ENCODE peak calls at places on chromosomes 12 and 14, in six cellular contexts. K is spleen; P is breast epithelium; C is CD8-positive, alpha-beta T cell; E is cardiac muscle cell; G is astrocyte. T is an unnamed sample.
A peak's percentile ranks its signal among the peaks of the same experiment; 100 is the strongest.

GRCh38 chr14:20440882-20441281 is 4.9 kb upstream of the KLHL33 start:
- DNase-seq in K (no peak), P (no peak), C (peak; percentile 10), E (no peak), G (no peak), T (no peak)

GRCh38 chr14:22971152-22971551 is 11.2 kb downstream of the AJUBA start:
- DNase-seq in K (no peak), P (no peak), C (no peak), E (no peak), G (no peak), T (no peak)

GRCh38 chr12:67451206-67451605 is 182.0 kb downstream of the CAND1 start:
- DNase-seq in K (no peak), P (no peak), C (no peak), E (no peak), G (no peak), T (no peak)

GRCh38 chr12:80053048-80053790 is 46.1 kb upstream of the OTOGL start:
- DNase-seq in K (no peak), P (no peak), C (no peak), E (no peak), G (peak; percentile 96), T (no peak)

GRCh38 chr14:68181395-68182326 is 362.1 kb downstream of the RAD51B start:
- DNase-seq in K (no peak), P (no peak), C (no peak), E (no peak), G (peak; percentile 56), T (no peak)

GRCh38 chr12:11631288-11631687 is 18.2 kb upstream of the ETV6 start:
- DNase-seq in K (no peak), P (no peak), C (no peak), E (no peak), G (no peak), T (no peak)

GRCh38 chr12:50213439-50213838 is 46.3 kb upstream of the CERS5 start:
- DNase-seq in K (no peak), P (no peak), C (no peak), E (no peak), G (no peak), T (no peak)

GRCh38 chr12:73486256-73486655 is 1051.4 kb upstream of the ATXN7L3B start:
- DNase-seq in K (no peak), P (no peak), C (no peak), E (no peak), G (no peak), T (no peak)

GRCh38 chr12:105492591-105492990 is 162.1 kb downstream of the C12orf75 start:
- DNase-seq in K (no peak), P (no peak), C (no peak), E (no peak), G (peak; percentile 96), T (no peak)

GRCh38 chr12:107477018-107477417 is 208.6 kb upstream of the PWP1 start:
- DNase-seq in K (no peak), P (no peak), C (no peak), E (no peak), G (no peak), T (no peak)

GRCh38 chr14:105737504-105738246 is 211.3 kb downstream of the TMEM121 start:
- DNase-seq in K (peak; percentile 59), P (no peak), C (no peak), E (no peak), G (no peak), T (peak; percentile 49)

GRCh38 chr14:89164168-89165074 is 252.6 kb downstream of the FOXN3 start:
- DNase-seq in K (no peak), P (no peak), C (no peak), E (no peak), G (no peak), T (no peak)

GRCh38 chr12:67594888-67595287 is 53.7 kb upstream of the DYRK2 start:
- DNase-seq in K (no peak), P (no peak), C (no peak), E (no peak), G (no peak), T (no peak)

GRCh38 chr14:65301862-65302539 is 110.5 kb upstream of the FUT8 start:
- DNase-seq in K (no peak), P (no peak), C (no peak), E (no peak), G (no peak), T (no peak)

GRCh38 chr12:42039146-42039545 is 105.5 kb downstream of the GXYLT1 start:
- DNase-seq in K (no peak), P (no peak), C (no peak), E (no peak), G (peak; percentile 93), T (no peak)

GRCh38 chr14:51258788-51259187 is 18.7 kb downstream of the TMX1 start:
- DNase-seq in K (no peak), P (no peak), C (no peak), E (no peak), G (no peak), T (no peak)

GRCh38 chr12:93442411-93443340 is 929 bp upstream of the UBE2N start:
- DNase-seq in K (no peak), P (no peak), C (no peak), E (peak; percentile 12), G (no peak), T (no peak)

GRCh38 chr14:72603639-72604038 is 290.3 kb downstream of the DPF3 start:
- DNase-seq in K (no peak), P (no peak), C (no peak), E (no peak), G (peak; percentile 81), T (no peak)

GRCh38 chr12:91364591-91365184 is 182.1 kb upstream of the DCN start:
- DNase-seq in K (no peak), P (no peak), C (no peak), E (no peak), G (no peak), T (no peak)

GRCh38 chr14:65101631-65102440 is 481 bp downstream of the MAX start:
- DNase-seq in K (peak; percentile 93), P (no peak), C (peak; percentile 53), E (peak; percentile 38), G (no peak), T (no peak)

GRCh38 chr14:71467419-71467818 is 464.8 kb upstream of the RGS6 start:
- DNase-seq in K (no peak), P (no peak), C (no peak), E (no peak), G (peak; percentile 37), T (no peak)

GRCh38 chr12:111221296-111222026 is 147.4 kb downstream of the PHETA1 start:
- DNase-seq in K (no peak), P (no peak), C (no peak), E (no peak), G (no peak), T (no peak)

GRCh38 chr14:32996343-32996742 is 57.7 kb downstream of the NPAS3 start:
- DNase-seq in K (no peak), P (no peak), C (no peak), E (no peak), G (no peak), T (no peak)

DNA sequence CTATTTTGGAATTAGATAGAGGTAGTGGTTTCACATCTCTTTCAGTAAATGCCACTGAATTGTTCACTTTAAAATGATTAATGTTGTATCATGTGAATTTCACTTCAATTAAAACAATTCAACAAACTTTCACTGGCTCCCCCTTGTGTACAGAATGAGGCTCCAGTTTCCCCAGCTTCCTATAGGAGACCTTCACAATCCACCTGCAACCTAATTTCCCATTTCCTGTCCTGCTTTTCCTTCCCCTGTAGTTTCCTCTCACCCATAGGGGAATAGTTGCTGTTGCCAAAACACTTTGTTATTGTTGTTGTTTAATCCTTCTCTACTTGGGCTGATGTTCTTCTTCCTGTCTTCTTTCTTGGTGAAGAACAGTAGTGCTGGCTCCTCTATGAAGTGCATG is 59.8 kb downstream of the NPAS3 start:
- DNase-seq in K (no peak), P (no peak), C (no peak), E (no peak), G (peak; percentile 6), T (no peak)
- TF ChIP-seq CTCF in K (peak; percentile 13), P (peak; percentile 11), C (no peak), E (peak; percentile 58), G (peak; percentile 51), T (peak; percentile 60)

GRCh38 chr12:52832451-52832850 is 1.7 kb downstream of the KRT79 start:
- DNase-seq in K (peak; percentile 20), P (no peak), C (no peak), E (no peak), G (no peak), T (no peak)
- H3K9me3 ChIP-seq in K (no peaks in the 10 kb centered on the region), P (no peaks in the 10 kb centered on the region), C (no peaks in the 10 kb centered on the region), E (no peaks in the 10 kb centered on the region), G (no peaks in the 10 kb centered on the region), T (no peaks in the 10 kb centered on the region)

DNA sequence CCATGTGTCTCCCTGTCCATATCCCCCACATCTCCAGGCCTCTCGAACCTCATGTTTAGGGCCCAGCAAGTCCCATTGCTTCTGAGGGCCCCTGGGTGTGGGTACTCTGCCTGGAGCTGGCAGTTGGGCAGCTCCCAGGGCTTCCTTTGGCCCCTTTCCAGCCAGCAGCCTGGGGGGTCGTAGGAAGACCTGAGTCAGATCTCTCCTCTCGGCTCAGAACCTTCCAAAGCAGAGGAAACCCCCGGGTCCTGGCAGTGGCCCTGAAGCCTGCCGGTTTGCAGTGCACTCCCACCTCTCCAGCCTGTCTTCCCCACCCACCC is 48.0 kb downstream of the FAM222A start:
- DNase-seq in K (no peak), P (peak; percentile 43), C (no peak), E (no peak), G (no peak), T (peak; percentile 21)
- H3K4me1 ChIP-seq in K (peaks cover 9% of the 10 kb centered on the region), P (no peaks in the 10 kb centered on the region), C (no peaks in the 10 kb centered on the region), E (peaks cover 20% of the 10 kb centered on the region), G (no peaks in the 10 kb centered on the region), T (no peaks in the 10 kb centered on the region)

GRCh38 chr12:48029401-48029770 is 25.1 kb upstream of the COL2A1 start:
- DNase-seq in K (no peak), P (no peak), C (no peak), E (no peak), G (no peak), T (no peak)

GRCh38 chr12:48029811-48030650 is 25.8 kb upstream of the COL2A1 start:
- DNase-seq in K (no peak), P (no peak), C (no peak), E (no peak), G (no peak), T (no peak)

GRCh38 chr12:48033451-48033850 is 29.2 kb upstream of the COL2A1 start:
- DNase-seq in K (no peak), P (no peak), C (no peak), E (no peak), G (no peak), T (no peak)

GRCh38 chr12:48032597-48032996 is 28.3 kb upstream of the COL2A1 start:
- DNase-seq in K (no peak), P (no peak), C (no peak), E (no peak), G (no peak), T (no peak)

DNA sequence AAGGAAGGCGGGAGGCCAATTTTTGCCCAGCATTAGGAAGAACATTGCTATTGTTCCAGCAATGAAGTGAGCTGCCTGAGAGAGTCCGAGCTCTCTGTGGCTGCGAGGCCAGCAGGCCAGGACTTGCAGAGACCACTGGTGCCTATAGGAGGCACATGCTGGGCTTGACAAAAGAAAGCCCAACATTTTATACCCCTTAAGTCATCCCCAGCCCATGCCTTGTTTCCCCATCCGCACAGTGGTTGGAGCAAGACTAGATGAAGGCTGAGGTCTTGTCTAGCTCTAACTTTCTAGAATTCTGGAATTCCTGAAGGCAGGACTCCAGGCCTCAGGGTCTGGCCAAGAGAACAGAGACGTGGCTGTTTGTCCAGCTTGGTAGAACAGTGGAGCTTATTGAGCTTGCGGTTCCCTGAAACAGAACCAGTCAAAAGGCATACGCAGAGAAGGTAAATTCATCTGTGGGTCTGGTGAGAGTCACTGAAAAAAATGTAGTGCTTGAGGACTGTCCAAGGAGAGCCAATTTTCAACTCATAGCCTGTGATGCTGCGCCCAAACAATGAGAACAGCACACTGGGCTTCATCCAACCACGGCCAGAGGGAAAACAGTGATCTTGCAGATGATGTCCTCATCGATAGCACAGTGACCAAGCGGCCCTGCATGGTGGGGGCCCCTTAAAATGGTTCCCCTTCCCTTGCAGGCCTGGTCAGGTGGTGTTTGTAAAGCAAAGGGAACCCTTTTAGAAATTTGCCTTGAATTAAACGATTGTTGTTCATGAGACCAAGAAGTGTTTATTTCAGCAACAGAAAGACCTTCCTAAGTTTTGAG is 27.1 kb upstream of the COL2A1 start:
- DNase-seq in K (no peak), P (no peak), C (no peak), E (no peak), G (no peak), T (no peak)
- TF ChIP-seq CTCF in K (no peak), P (no peak), C (no peak), E (no peak), G (no peak), T (no peak)